ENCODE peak calls at places on chromosomes 4 and X, in nine cellular contexts. S, P, L, D, I, W, H, T and F are unnamed samples.

GRCh38 chr4:147825451-147826287 is 93.8 kb downstream of the ARHGAP10 start:
- DNase-seq in S (peak), P (no peak), L (peak), D (peak), I (no peak), W (peak), H (no peak), T (no peak), F (no peak)

GRCh38 chrX:119015407-119016242 is 41.2 kb downstream of the LONRF3 start:
- DNase-seq in S (peak), P (peak), L (peak), D (peak), I (peak), W (peak), H (peak), T (peak), F (no peak)

GRCh38 chr4:153143527-153144348 is 60.5 kb upstream of the TRIM2 start:
- DNase-seq in S (no peak), P (peak), L (peak), D (peak), I (no peak), W (no peak), H (no peak), T (no peak), F (peak)

GRCh38 chr4:6916587-6917444 is 7.2 kb downstream of the TBC1D14 start:
- DNase-seq in S (no peak), P (no peak), L (peak), D (no peak), I (no peak), W (peak), H (no peak), T (no peak), F (no peak)

GRCh38 chrX:31606796-31607195 is 535.0 kb upstream of the FTHL17 start:
- DNase-seq in S (no peak), P (no peak), L (no peak), D (no peak), I (no peak), W (no peak), H (no peak), T (no peak), F (no peak)

GRCh38 chrX:302975-303374 is 15.6 kb downstream of the GTPBP6 start:
- DNase-seq in S (no peak), P (no peak), L (no peak), D (no peak), I (no peak), W (no peak), H (no peak), T (no peak), F (no peak)

GRCh38 chrX:78119521-78120227 is 15.6 kb downstream of the PGK1 start:
- DNase-seq in S (no peak), P (no peak), L (no peak), D (no peak), I (no peak), W (peak), H (no peak), T (no peak), F (no peak)

GRCh38 chrX:136162827-136163427 is 15.6 kb downstream of the FHL1 start:
- DNase-seq in S (peak), P (peak), L (peak), D (peak), I (peak), W (peak), H (no peak), T (peak), F (peak)

GRCh38 chrX:108165349-108166111 is 74.0 kb downstream of the ATG4A start:
- DNase-seq in S (peak), P (peak), L (no peak), D (peak), I (no peak), W (peak), H (no peak), T (no peak), F (peak)

GRCh38 chr4:86993909-86994672 is 59.3 kb downstream of the AFF1 start:
- DNase-seq in S (no peak), P (no peak), L (no peak), D (no peak), I (no peak), W (no peak), H (no peak), T (no peak), F (no peak)

GRCh38 chr4:121217385-121217784 is 53.3 kb upstream of the TNIP3 start:
- DNase-seq in S (peak), P (no peak), L (no peak), D (peak), I (no peak), W (peak), H (no peak), T (no peak), F (no peak)

GRCh38 chr4:183396187-183396738 is 48.2 kb upstream of the CDKN2AIP start:
- DNase-seq in S (no peak), P (no peak), L (no peak), D (no peak), I (no peak), W (no peak), H (no peak), T (no peak), F (no peak)

GRCh38 chrX:151713859-151714258 is 2.0 kb upstream of the FATE1 start:
- DNase-seq in S (peak), P (no peak), L (peak), D (peak), I (no peak), W (peak), H (no peak), T (peak), F (peak)

GRCh38 chrX:151711787-151712186 is 4.0 kb upstream of the FATE1 start:
- DNase-seq in S (no peak), P (no peak), L (no peak), D (no peak), I (no peak), W (no peak), H (no peak), T (no peak), F (no peak)

GRCh38 chrX:151711154-151711553 is 4.7 kb upstream of the FATE1 start:
- DNase-seq in S (no peak), P (no peak), L (no peak), D (no peak), I (no peak), W (no peak), H (no peak), T (no peak), F (no peak)

GRCh38 chrX:151710457-151710856 is 5.4 kb upstream of the FATE1 start:
- DNase-seq in S (no peak), P (no peak), L (no peak), D (no peak), I (no peak), W (no peak), H (no peak), T (no peak), F (no peak)

GRCh38 chrX:151712253-151712652 is 3.6 kb upstream of the FATE1 start:
- DNase-seq in S (no peak), P (no peak), L (no peak), D (no peak), I (no peak), W (no peak), H (no peak), T (no peak), F (no peak)
- TF ChIP-seq CTCF in S (no peak), P (no peak), L (no peak), D (no peak), I (no peak), W (no peak), H (no peak), T (no peak), F (no peak)

GRCh38 chrX:129759576-129760061 is 20.1 kb upstream of the SASH3 start:
- DNase-seq in S (peak), P (peak), L (no peak), D (peak), I (no peak), W (peak), H (no peak), T (no peak), F (no peak)
- TF ChIP-seq CTCF in S (no peak), P (peak), L (no peak), D (no peak), I (peak), W (no peak), H (no peak), T (no peak), F (no peak)

GRCh38 chr4:8340721-8341680 is 71.4 kb downstream of the HTRA3 start:
- DNase-seq in S (no peak), P (no peak), L (no peak), D (peak), I (no peak), W (peak), H (no peak), T (no peak), F (no peak)

GRCh38 chr4:8343967-8344331 is 74.4 kb downstream of the HTRA3 start:
- DNase-seq in S (no peak), P (no peak), L (no peak), D (no peak), I (no peak), W (no peak), H (no peak), T (no peak), F (no peak)

GRCh38 chr4:8341691-8342090 is 72.1 kb downstream of the HTRA3 start:
- DNase-seq in S (no peak), P (no peak), L (no peak), D (no peak), I (no peak), W (peak), H (no peak), T (no peak), F (no peak)

GRCh38 chr4:8343051-8343966 is 73.8 kb downstream of the HTRA3 start:
- DNase-seq in S (no peak), P (no peak), L (no peak), D (no peak), I (no peak), W (no peak), H (no peak), T (no peak), F (no peak)

DNA sequence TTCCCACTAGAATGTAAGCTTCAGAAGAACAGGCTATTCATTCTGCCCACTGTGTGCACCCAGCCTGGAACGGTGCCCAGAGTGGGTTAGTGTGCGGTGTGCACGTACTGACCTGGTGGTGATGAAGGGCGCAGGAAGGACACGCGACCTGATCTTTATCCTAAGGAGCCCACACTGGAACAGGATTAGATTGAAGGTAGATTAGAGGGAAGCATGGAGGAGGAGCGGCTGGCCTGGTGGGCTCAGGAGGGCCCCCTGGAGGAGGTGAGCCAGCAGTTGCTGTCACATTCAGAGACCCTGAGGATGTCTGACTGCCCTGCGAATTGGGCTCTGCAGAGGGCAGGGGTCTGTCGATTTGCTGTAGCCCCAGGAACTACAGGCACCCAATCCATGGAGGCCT is 73.1 kb downstream of the HTRA3 start:
- DNase-seq in S (no peak), P (no peak), L (no peak), D (no peak), I (no peak), W (no peak), H (no peak), T (no peak), F (peak)
- TF ChIP-seq CTCF in S (peak), P (peak), L (peak), D (peak), I (no peak), W (no peak), H (no peak), T (no peak), F (no peak)

GRCh38 chr4:174709531-174709930 is 119.5 kb downstream of the GLRA3 start:
- DNase-seq in S (no peak), P (no peak), L (no peak), D (peak), I (no peak), W (peak), H (no peak), T (no peak), F (no peak)

GRCh38 chr4:174716986-174717770 is 111.9 kb downstream of the GLRA3 start:
- DNase-seq in S (no peak), P (no peak), L (no peak), D (no peak), I (no peak), W (no peak), H (no peak), T (no peak), F (no peak)

GRCh38 chr4:174714393-174715211 is 114.4 kb downstream of the GLRA3 start:
- DNase-seq in S (peak), P (peak), L (peak), D (peak), I (peak), W (peak), H (no peak), T (peak), F (peak)

GRCh38 chr4:174713821-174714220 is 115.2 kb downstream of the GLRA3 start:
- DNase-seq in S (peak), P (no peak), L (no peak), D (peak), I (no peak), W (no peak), H (no peak), T (no peak), F (no peak)

DNA sequence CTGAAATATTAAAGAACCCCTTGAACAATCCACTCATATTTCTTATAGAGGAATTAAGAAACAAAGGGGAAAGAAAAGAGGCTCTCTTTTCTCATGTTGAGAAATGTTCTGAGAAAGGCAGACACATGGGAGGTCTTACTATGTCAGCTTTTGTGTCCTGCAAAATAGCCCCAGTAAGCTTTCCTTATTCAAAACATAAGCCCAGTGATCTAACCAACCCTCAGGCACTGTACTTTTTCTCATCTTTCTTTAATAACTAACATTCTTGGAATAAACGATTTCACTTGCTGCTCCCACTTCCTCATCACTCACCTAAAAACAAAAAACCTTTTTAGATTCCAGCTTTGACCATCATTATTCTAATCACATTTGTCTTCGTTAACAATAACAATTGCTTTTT is 115.9 kb downstream of the GLRA3 start:
- DNase-seq in S (no peak), P (no peak), L (no peak), D (no peak), I (no peak), W (no peak), H (no peak), T (no peak), F (no peak)
- TF ChIP-seq CTCF in S (no peak), P (no peak), L (no peak), D (no peak), I (no peak), W (no peak), H (no peak), T (no peak), F (no peak)

GRCh38 chr4:139606600-139607301 is 50.7 kb upstream of the SETD7 start:
- DNase-seq in S (peak), P (peak), L (no peak), D (peak), I (no peak), W (peak), H (no peak), T (no peak), F (no peak)
- TF ChIP-seq CTCF in S (peak), P (no peak), L (no peak), D (peak), I (no peak), W (peak), H (no peak), T (no peak), F (no peak)

DNA sequence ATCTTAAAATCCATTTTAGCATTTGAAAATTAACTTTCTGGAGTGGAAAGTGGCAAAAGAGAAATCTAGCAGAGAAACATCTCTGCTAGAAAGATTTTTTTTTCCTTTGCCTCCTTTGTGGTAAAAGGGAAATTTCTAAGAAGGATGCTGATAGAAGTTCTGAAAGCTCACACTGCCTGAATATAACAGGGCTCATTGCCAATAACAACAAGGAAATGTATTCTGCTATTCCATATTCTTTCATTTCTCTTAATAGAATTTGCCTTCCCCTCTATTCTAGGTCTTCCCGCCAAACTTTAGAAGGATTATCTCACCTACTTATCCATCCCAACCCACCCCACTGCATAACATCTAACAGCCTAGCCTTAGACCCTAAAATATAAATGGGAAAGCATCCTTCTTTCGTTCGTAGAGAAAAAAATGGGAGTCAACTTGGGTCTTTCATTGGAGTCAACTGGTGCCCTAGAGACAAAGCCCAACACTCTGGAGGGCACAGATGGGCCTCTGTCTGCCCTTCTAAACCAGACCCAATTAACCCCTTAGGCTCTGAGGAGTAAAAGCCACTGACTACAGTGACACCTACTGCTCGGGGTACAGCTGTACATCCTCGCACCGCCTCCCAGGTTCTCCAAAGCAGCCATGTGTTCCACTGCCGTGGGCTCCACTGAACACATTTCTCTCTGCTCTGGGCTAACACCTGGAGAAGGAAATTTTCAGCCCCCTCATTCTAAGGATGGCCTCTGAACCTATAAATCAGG is 103.9 kb downstream of the MAML3 start:
- DNase-seq in S (no peak), P (peak), L (peak), D (peak), I (peak), W (peak), H (no peak), T (peak), F (peak)
- TF ChIP-seq CTCF in S (peak), P (peak), L (peak), D (peak), I (peak), W (peak), H (peak), T (peak), F (peak)

DNA sequence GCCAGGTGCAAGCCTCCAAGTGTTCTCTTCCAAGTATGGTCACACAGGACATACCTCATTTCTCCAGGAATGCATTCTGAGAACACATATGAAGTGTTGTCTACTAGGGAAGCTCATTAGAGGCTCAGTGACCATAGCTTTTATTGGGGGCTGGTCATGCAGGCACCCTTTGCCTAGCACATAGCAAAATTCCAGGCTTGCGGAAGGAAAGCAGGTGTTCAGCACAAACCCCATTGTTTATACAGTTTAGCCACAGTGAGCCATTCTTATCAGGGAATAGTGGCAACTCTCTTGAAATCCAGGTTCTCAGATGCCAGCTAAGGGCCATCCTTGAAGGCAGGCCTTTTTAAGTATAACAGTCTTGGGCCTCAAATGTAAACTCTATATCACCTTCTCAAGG is 339.4 kb upstream of the ZCCHC13 start:
- DNase-seq in S (no peak), P (no peak), L (no peak), D (no peak), I (no peak), W (no peak), H (no peak), T (no peak), F (no peak)
- TF ChIP-seq CTCF in S (no peak), P (no peak), L (no peak), D (no peak), I (no peak), W (no peak), H (no peak), T (no peak), F (no peak)

GRCh38 chr4:169774466-169775445 is 17.0 kb upstream of the HPF1 start:
- DNase-seq in S (no peak), P (peak), L (no peak), D (peak), I (peak), W (peak), H (peak), T (no peak), F (peak)
- TF ChIP-seq CTCF in S (peak), P (peak), L (no peak), D (peak), I (peak), W (peak), H (no peak), T (no peak), F (peak)

DNA sequence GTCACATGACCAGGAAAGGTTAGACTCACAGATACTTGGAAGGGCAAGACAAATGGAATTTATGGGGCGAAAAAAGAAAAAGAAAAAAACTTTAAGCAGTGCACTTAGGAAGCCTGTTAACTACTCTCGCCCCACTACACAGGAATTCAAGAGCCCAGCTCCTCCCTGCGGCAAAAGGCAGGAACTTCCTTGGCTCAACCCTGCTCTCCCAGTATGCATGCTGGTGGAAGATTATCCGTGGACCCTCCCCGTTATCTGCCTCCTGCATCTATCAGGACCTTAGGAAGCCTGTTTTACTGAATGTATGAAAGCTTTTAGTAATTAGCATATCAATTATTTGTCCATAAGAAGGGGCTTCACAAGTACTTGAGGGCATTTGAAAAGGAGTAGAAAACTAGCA is 40.1 kb upstream of the RPA4 start:
- DNase-seq in S (peak), P (no peak), L (no peak), D (peak), I (no peak), W (peak), H (no peak), T (no peak), F (no peak)
- TF ChIP-seq CTCF in S (peak), P (peak), L (no peak), D (peak), I (no peak), W (peak), H (no peak), T (no peak), F (no peak)